ENCODE peak calls at places on chromosomes 16 and 17, in five cellular contexts. Z is kidney, O is RKO, J is stromal cell of bone marrow, C is T-cell. H is an unnamed sample.

GRCh38 chr17:6831662-6832263 is at the start of gene TEKT1:
- DNase-seq in Z (peak), C (peak), J (peak), O (no peak), H (peak)

GRCh38 chr17:82000803-82001649 is 21.7 kb downstream of the CENPX start:
- DNase-seq in J (no peak), O (no peak), Z (peak), C (no peak), H (no peak)

GRCh38 chr17:76502326-76503211 is 1.3 kb upstream of the RHBDF2 start:
- DNase-seq in C (no peak), Z (no peak), J (no peak), O (no peak), H (no peak)

GRCh38 chr16:13997526-13997925 is 73.6 kb upstream of the MRTFB start:
- DNase-seq in O (no peak), C (no peak), J (no peak), Z (no peak), H (no peak)

GRCh38 chr17:79617740-79618382 is 7.0 kb upstream of the RBFOX3 start:
- DNase-seq in C (no peak), O (no peak), J (no peak), Z (peak), H (no peak)

GRCh38 chr17:9837551-9838471 is 12.1 kb downstream of the GLP2R start:
- DNase-seq in J (peak), C (no peak), O (no peak), Z (no peak), H (no peak)

GRCh38 chr17:41049110-41049509 is 2.0 kb upstream of the KRTAP2-1 start:
- DNase-seq in O (peak), Z (no peak), J (peak), C (no peak), H (no peak)

GRCh38 chr16:9860876-9861275 is 321.4 kb downstream of the GRIN2A start:
- DNase-seq in J (no peak), Z (no peak), C (no peak), O (no peak), H (no peak)

GRCh38 chr17:28381141-28381825 is 9.8 kb downstream of the SARM1 start:
- DNase-seq in O (no peak), C (no peak), Z (no peak), J (no peak), H (no peak)

GRCh38 chr16:1696863-1697262 is 9.1 kb upstream of the MAPK8IP3 start:
- DNase-seq in J (no peak), O (peak), C (no peak), Z (no peak), H (no peak)

GRCh38 chr17:3695129-3695722 is 729 bp downstream of the P2RX5 start:
- DNase-seq in O (peak), Z (no peak), J (no peak), C (no peak), H (no peak)

GRCh38 chr17:63517825-63518534 is 5.2 kb upstream of the KCNH6 start:
- DNase-seq in C (no peak), O (no peak), J (no peak), Z (no peak), H (no peak)